ENCODE peak calls at places on chromosomes 13 and 19, in four cellular contexts. J, X, H and Q are unnamed samples.

GRCh38 chr13:61880576-61881283 is 465.1 kb upstream of the PCDH20 start:
- DNase-seq in J (peak), X (no peak), H (no peak), Q (no peak)

GRCh38 chr19:48719263-48720171 is at the start of gene MAMSTR:
- DNase-seq in J (no peak), X (peak), H (no peak), Q (no peak)

GRCh38 chr13:79485014-79485441 is 4.1 kb downstream of the NDFIP2 start:
- DNase-seq in J (peak), X (no peak), H (no peak), Q (no peak)

GRCh38 chr19:16073988-16074387 is 2.3 kb upstream of the TPM4 start:
- DNase-seq in J (no peak), X (no peak), H (no peak), Q (no peak)

GRCh38 chr19:10226376-10227214 is 4.5 kb downstream of the S1PR2 start:
- DNase-seq in J (peak), X (no peak), H (peak), Q (peak)

GRCh38 chr13:28488376-28489005 is 6.4 kb downstream of the FLT1 start:
- DNase-seq in J (no peak), X (no peak), H (no peak), Q (no peak)

GRCh38 chr19:40530091-40530901 is 46.4 kb upstream of the SHKBP1 start:
- DNase-seq in J (no peak), X (no peak), H (peak), Q (no peak)

GRCh38 chr19:57034544-57034943 is 85.2 kb upstream of the USP29 start:
- DNase-seq in J (no peak), X (no peak), H (no peak), Q (no peak)

GRCh38 chr19:58555920-58556632 is 1.2 kb upstream of the CHMP2A start:
- DNase-seq in J (no peak), X (peak), H (no peak), Q (no peak)

GRCh38 chr19:14519860-14520407 is 1.7 kb upstream of the DNAJB1 start:
- DNase-seq in J (peak), X (no peak), H (no peak), Q (no peak)

GRCh38 chr19:47619763-47620162 is 10.8 kb downstream of the BICRA start:
- DNase-seq in J (peak), X (no peak), H (no peak), Q (no peak)

GRCh38 chr13:48401480-48401879 is 11.4 kb downstream of the LPAR6 start:
- DNase-seq in J (no peak), X (no peak), H (no peak), Q (no peak)

GRCh38 chr13:29105779-29106178 is 285.6 kb downstream of the MTUS2 start:
- DNase-seq in J (no peak), X (no peak), H (no peak), Q (no peak)

GRCh38 chr13:67353891-67354459 is 123.8 kb upstream of the PCDH9 start:
- DNase-seq in J (peak), X (no peak), H (no peak), Q (no peak)

GRCh38 chr13:73341748-73342147 is 282.9 kb downstream of the KLF5 start:
- DNase-seq in J (peak), X (no peak), H (no peak), Q (no peak)
- TF ChIP-seq CTCF in J (no peak), X (no peak), H (no peak), Q (no peak)

DNA sequence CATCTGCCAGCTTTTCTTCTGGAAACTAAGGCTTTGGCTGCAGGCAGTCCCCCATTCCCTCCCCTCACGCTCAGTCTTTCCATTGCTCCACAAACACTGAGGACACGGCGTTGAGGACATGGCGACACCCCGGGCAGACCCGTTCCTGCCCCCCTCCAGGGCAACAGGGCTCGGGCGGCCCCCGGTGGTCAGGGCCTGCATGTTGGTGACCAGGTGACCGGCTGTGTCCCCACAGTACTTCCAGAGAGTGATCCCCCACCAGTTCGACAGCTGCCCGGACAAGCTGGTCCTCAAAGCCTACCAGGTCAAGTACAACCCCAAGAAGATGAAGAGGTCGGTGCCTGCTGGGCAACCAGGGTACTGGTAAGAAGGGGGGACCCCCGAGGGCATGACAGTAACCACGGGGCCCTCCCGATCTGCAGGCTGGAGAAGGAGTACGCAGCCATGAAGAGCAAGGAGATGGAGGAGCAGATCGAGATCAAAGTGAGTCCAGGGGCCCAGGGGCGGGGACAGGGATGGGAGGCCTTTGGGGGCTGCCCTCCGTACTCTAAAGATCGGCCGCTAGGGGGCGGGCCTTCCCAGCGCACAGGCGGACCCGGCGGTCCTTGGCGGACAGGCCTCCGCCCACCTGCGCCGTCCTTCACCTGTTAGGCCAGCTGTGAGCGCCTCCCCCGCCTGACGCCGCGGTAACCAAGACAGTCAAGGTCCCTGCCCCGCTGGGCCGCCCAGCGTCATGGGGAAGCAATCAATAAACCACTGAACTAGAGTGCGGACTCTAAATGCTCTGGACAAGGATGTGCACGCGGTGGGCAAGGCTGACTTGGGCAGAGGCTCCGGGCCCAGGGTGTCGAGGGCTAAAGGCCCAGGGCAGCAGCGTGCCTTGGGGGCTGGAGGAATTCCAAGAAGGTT is 21.1 kb downstream of the PRR36 start:
- DNase-seq in J (peak), X (peak), H (peak), Q (no peak)
- TF ChIP-seq CTCF in J (peak), X (peak), H (peak), Q (peak)

GRCh38 chr13:35789335-35790166 is 313.1 kb upstream of the MAB21L1 start:
- DNase-seq in J (peak), X (no peak), H (no peak), Q (no peak)
- TF ChIP-seq CTCF in J (peak), X (no peak), H (peak), Q (peak)

DNA sequence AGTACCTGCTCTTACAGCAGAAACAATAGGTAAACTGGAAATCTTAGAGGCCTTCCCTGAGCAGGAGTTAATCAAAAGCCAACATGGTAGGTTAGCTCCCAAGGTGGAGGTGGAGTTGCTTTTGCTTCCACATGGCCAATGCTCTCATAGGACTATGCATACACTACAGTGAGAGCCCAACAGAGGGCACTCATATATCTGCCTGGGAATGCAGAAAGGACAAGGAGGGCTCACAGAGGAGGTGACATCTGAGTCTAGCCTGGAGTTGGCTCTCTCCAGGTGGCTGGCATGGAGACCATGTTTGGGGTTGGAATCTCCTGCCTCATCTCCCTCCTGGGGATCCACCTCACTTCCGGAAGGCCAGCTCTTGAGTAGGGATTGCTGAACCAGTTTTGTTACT is 34.6 kb downstream of the ATP8A2 start:
- DNase-seq in J (no peak), X (no peak), H (no peak), Q (no peak)
- TF ChIP-seq CTCF in J (no peak), X (no peak), H (no peak), Q (peak)

GRCh38 chr13:40304391-40304790 is 362.1 kb downstream of the FOXO1 start:
- DNase-seq in J (no peak), X (no peak), H (no peak), Q (no peak)
- TF ChIP-seq CTCF in J (no peak), X (no peak), H (no peak), Q (no peak)